ENCODE peak calls at places on chromosomes 6 and 20, in nine cellular contexts. X is pancreas, U is left lung, W is ascending aorta, Z is sigmoid colon, F is psoas muscle, K is transverse colon, B is SJCRH30, L is aorta. V is an unnamed sample.

GRCh38 chr6:2166717-2167116 is 78.7 kb downstream of the GMDS start:
- DNase-seq in W (peak; percentile 65), K (peak; percentile 37), X (peak; percentile 80), Z (no peak), L (no peak), F (no peak), B (peak; percentile 3), U (no peak), V (no peak)

GRCh38 chr6:150813993-150814359 is 51.5 kb upstream of the MTHFD1L start:
- DNase-seq in U (no peak), F (no peak), K (no peak), B (no peak), Z (no peak), L (no peak), W (no peak), X (no peak), V (no peak)

GRCh38 chr20:44326391-44327159 is 10.3 kb upstream of the R3HDML start:
- DNase-seq in X (peak; percentile 19), Z (no peak), K (no peak), U (no peak), L (no peak), F (no peak), B (peak; percentile 67), W (no peak), V (no peak)

GRCh38 chr20:3400260-3401155 is 7.0 kb downstream of the DNAAF9 start:
- DNase-seq in K (no peak), U (no peak), F (no peak), Z (no peak), X (no peak), B (no peak), W (no peak), L (no peak), V (no peak)

GRCh38 chr6:111832833-111833418 is 40.3 kb downstream of the FYN start:
- DNase-seq in Z (no peak), X (no peak), F (no peak), W (no peak), B (no peak), L (no peak), U (no peak), K (no peak), V (no peak)

GRCh38 chr6:56690519-56691200 is 48.0 kb upstream of the DST start:
- DNase-seq in Z (no peak), F (no peak), L (no peak), U (no peak), X (no peak), B (no peak), W (no peak), K (no peak), V (no peak)

GRCh38 chr6:122651604-122652003 is 41.4 kb downstream of the PKIB start:
- DNase-seq in W (no peak), X (no peak), Z (no peak), F (no peak), K (no peak), U (no peak), L (no peak), B (no peak), V (peak; percentile 29)

GRCh38 chr6:129104131-129104530 is 221.2 kb downstream of the LAMA2 start:
- DNase-seq in Z (no peak), W (no peak), K (no peak), X (no peak), F (no peak), L (no peak), B (peak; percentile 17), U (no peak), V (no peak)

GRCh38 chr6:101434601-101435000 is 41.1 kb downstream of the GRIK2 start:
- DNase-seq in F (no peak), B (peak; percentile 76), X (no peak), W (no peak), U (no peak), Z (no peak), L (no peak), K (no peak), V (no peak)

DNA sequence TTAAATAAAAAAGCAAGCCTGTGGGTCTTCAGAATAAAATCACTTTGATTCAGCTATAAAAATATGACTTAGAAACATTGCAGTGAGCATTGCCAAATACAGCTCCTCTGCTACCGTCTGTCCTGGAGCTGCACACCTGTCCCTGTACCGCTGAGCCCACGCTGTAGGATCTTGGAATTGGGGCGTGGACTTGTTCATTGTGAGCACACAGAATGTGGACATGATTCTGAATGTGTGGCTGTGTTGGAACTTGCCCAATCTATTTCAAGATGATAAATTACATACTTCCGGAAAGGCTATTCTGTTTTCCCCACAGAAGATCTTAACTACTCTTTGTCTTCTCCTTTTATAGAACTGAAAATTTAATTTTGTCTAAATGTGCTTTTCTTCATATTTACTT is 107.3 kb downstream of the UST start:
- DNase-seq in X (no peak), F (no peak), K (no peak), B (peak; percentile 38), L (no peak), Z (no peak), W (no peak), U (no peak), V (no peak)
- H3K27ac ChIP-seq in X (no peak overlapping the region), F (no peak overlapping the region), K (no peak overlapping the region), B (no peak overlapping the region), L (no peak overlapping the region), Z (no peak overlapping the region), W (no peak overlapping the region), U (no peak overlapping the region), V (no peak overlapping the region)

GRCh38 chr6:47162231-47162630 is 120.1 kb upstream of the ADGRF1 start:
- DNase-seq in B (no peak), Z (no peak), L (no peak), F (no peak), U (no peak), K (no peak), W (no peak), X (no peak), V (no peak)

GRCh38 chr6:47165918-47166317 is 123.8 kb upstream of the ADGRF1 start:
- DNase-seq in L (no peak), B (no peak), F (no peak), X (no peak), W (no peak), Z (no peak), K (no peak), U (no peak), V (peak; percentile 24)

GRCh38 chr6:47163536-47163935 is 121.4 kb upstream of the ADGRF1 start:
- DNase-seq in U (no peak), K (no peak), W (no peak), X (no peak), B (no peak), F (no peak), Z (no peak), L (no peak), V (no peak)

GRCh38 chr6:47162793-47163192 is 120.7 kb upstream of the ADGRF1 start:
- DNase-seq in W (no peak), X (no peak), L (no peak), U (no peak), F (no peak), B (no peak), Z (no peak), K (no peak), V (no peak)

GRCh38 chr6:47164877-47165276 is 122.7 kb upstream of the ADGRF1 start:
- DNase-seq in W (no peak), F (no peak), B (no peak), X (no peak), Z (no peak), K (no peak), L (no peak), U (no peak), V (no peak)
- H3K4me3 ChIP-seq in W (no peak overlapping the region), F (no peak overlapping the region), B (no peak overlapping the region), X (no peak overlapping the region), Z (no peak overlapping the region), K (no peak overlapping the region), L (no peak overlapping the region), U (no peak overlapping the region), V (no peak overlapping the region)

DNA sequence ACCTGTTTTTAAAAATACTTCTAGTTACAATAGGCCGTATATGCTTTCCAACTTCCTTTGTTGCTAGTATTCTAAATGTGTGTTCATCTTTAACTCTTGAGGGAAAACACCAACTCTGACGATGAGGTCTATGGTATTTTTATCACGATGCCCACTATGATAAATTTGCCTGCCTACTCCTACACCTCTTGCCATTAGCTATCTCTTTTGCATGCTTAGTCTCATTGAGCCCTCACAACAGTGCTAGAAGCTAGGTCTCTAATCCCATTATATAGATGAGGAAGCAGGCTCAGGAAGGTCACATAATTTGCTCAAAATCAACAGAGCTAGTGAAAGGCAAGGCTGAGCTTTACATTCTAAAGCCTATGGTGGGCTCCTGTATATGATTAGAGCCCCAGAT is 13.2 kb downstream of the AAR2 start:
- DNase-seq in X (no peak), U (no peak), K (no peak), Z (no peak), L (no peak), F (no peak), B (no peak), W (no peak), V (no peak)
- H3K36me3 ChIP-seq in X (peaks cover 13% of the 10 kb centered on the region), U (peaks cover 92% of the 10 kb centered on the region), K (no peaks in the 10 kb centered on the region), Z (peaks cover 33% of the 10 kb centered on the region), L (peaks cover 12% of the 10 kb centered on the region), F (peaks cover 82% of the 10 kb centered on the region), B (peaks cover 85% of the 10 kb centered on the region), W (peaks cover 76% of the 10 kb centered on the region), V (peaks cover 45% of the 10 kb centered on the region)

GRCh38 chr20:53954734-53955658 is 115.4 kb downstream of the BCAS1 start:
- DNase-seq in X (no peak), L (no peak), K (no peak), W (no peak), Z (no peak), B (no peak), F (no peak), U (no peak), V (no peak)

GRCh38 chr20:53950031-53950430 is 120.4 kb downstream of the BCAS1 start:
- DNase-seq in B (no peak), L (no peak), Z (no peak), X (no peak), K (no peak), W (no peak), U (no peak), F (no peak), V (no peak)

GRCh38 chr20:53949319-53949839 is 121.0 kb downstream of the BCAS1 start:
- DNase-seq in B (peak; percentile 78), U (no peak), Z (no peak), K (peak; percentile 69), W (peak; percentile 80), X (no peak), L (peak; percentile 83), F (no peak), V (peak; percentile 95)

GRCh38 chr20:53950578-53950977 is 119.8 kb downstream of the BCAS1 start:
- DNase-seq in W (no peak), L (no peak), Z (no peak), U (no peak), B (no peak), X (no peak), K (no peak), F (no peak), V (no peak)

GRCh38 chr20:53952528-53953096 is 117.8 kb downstream of the BCAS1 start:
- DNase-seq in U (no peak), Z (no peak), X (no peak), L (no peak), K (no peak), F (no peak), W (no peak), B (no peak), V (no peak)
- H3K27ac ChIP-seq in U (no peak overlapping the region), Z (no peak overlapping the region), X (no peak overlapping the region), L (no peak overlapping the region), K (no peak overlapping the region), F (no peak overlapping the region), W (no peak overlapping the region), B (no peak overlapping the region), V (no peak overlapping the region)

DNA sequence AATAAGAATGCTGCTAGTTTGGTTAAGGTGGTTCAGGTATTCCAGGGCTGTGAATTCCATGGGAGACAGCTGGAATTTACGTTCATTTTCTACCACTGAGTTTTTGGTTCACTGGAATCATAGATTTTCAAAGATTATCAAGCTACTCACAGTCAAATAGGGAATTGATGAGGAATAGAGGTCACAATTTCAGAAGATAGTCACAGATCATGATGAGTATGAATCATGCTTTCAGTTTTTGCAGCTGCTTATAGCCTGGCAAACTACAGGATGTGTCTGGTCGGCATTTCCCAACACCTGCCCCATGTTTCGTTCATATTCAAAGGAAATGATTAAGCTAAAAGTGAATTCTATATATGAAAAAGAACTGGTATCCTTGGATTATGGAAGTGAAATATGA is 58.7 kb downstream of the BCKDHB start:
- DNase-seq in B (peak; percentile 43), W (no peak), U (no peak), K (no peak), Z (no peak), X (no peak), F (no peak), L (no peak), V (no peak)
- H3K4me3 ChIP-seq in B (no peak overlapping the region), W (no peak overlapping the region), U (no peak overlapping the region), K (no peak overlapping the region), Z (no peak overlapping the region), X (no peak overlapping the region), F (no peak overlapping the region), L (no peak overlapping the region), V (no peak overlapping the region)

V was measured in brain microvascular endothelial cell.